ENCODE peak calls at places on chromosomes 4 and X, in eight cellular contexts. W, F, V, H, C, M, R and U are unnamed samples.

GRCh38 chr4:105417624-105418023 is 56.2 kb downstream of the PPA2 start:
- ATAC-seq in W (no peak), F (no peak), V (no peak), H (no peak), C (peak), M (no peak), R (no peak), U (no peak)

GRCh38 chr4:110046588-110047049 is 133.9 kb downstream of the EGF start:
- ATAC-seq in W (no peak), F (no peak), V (no peak), H (no peak), C (no peak), M (no peak), R (no peak), U (no peak)

GRCh38 chr4:25580633-25581467 is 74.8 kb upstream of the SLC34A2 start:
- ATAC-seq in W (no peak), F (no peak), V (no peak), H (no peak), C (peak), M (no peak), R (no peak), U (no peak)

GRCh38 chr4:157912212-157912611 is 260.6 kb downstream of the GASK1B start:
- ATAC-seq in W (no peak), F (no peak), V (no peak), H (no peak), C (no peak), M (no peak), R (no peak), U (no peak)

GRCh38 chr4:6568148-6568547 is 6.8 kb upstream of the MAN2B2 start:
- ATAC-seq in W (no peak), F (no peak), V (no peak), H (no peak), C (no peak), M (no peak), R (no peak), U (no peak)

GRCh38 chrX:68983004-68983857 is 154.4 kb downstream of the EFNB1 start:
- ATAC-seq in W (no peak), F (no peak), V (no peak), H (no peak), C (peak), M (no peak), R (no peak), U (no peak)

GRCh38 chrX:96372313-96373046 is 312.2 kb upstream of the DIAPH2 start:
- ATAC-seq in W (peak), F (no peak), V (no peak), H (no peak), C (peak), M (peak), R (no peak), U (no peak)

GRCh38 chr4:91147067-91147466 is 1019.9 kb downstream of the CCSER1 start:
- ATAC-seq in W (no peak), F (no peak), V (no peak), H (no peak), C (no peak), M (no peak), R (no peak), U (no peak)

GRCh38 chr4:37471971-37472370 is 214.2 kb downstream of the RELL1 start:
- ATAC-seq in W (peak), F (peak), V (no peak), H (peak), C (peak), M (no peak), R (no peak), U (no peak)

GRCh38 chr4:54382623-54383022 is 153.5 kb downstream of the PDGFRA start:
- ATAC-seq in W (peak), F (no peak), V (no peak), H (no peak), C (no peak), M (no peak), R (no peak), U (no peak)

GRCh38 chrX:143568467-143568866 is 51.2 kb upstream of the SPANXN3 start:
- ATAC-seq in W (no peak), F (no peak), V (no peak), H (no peak), C (no peak), M (no peak), R (no peak), U (no peak)

GRCh38 chr4:163330828-163331628 is 1.4 kb downstream of the NPY1R start:
- ATAC-seq in W (no peak), F (no peak), V (no peak), H (no peak), C (peak), M (no peak), R (no peak), U (no peak)

GRCh38 chr4:108155373-108155772 is 13.4 kb downstream of the LEF1 start:
- ATAC-seq in W (no peak), F (no peak), V (peak), H (peak), C (no peak), M (peak), R (peak), U (no peak)

GRCh38 chr4:52799813-52800212 is 48.6 kb upstream of the ERVMER34-1 start:
- ATAC-seq in W (no peak), F (no peak), V (no peak), H (no peak), C (no peak), M (no peak), R (no peak), U (no peak)

GRCh38 chr4:138910201-138910913 is 105.2 kb upstream of the NOCT start:
- ATAC-seq in W (peak), F (peak), V (no peak), H (peak), C (no peak), M (no peak), R (no peak), U (no peak)